ENCODE peak calls at places on chromosome 7, in nine cellular contexts. One of them, this sample, is unnamed.

GRCh38 chr7:101126651-101127459 is at the start of gene SERPINE1:
- DNase-seq in transverse colon: peak; percentile 74
- DNase-seq in fibroblast of lung: peak; percentile 100
- DNase-seq in PC-9: peak; percentile 92
- DNase-seq in coronary artery: peak; percentile 96
- DNase-seq in cardiac muscle cell: peak; percentile 100
- DNase-seq in H9: peak; percentile 87
- DNase-seq in colonic mucosa: peak; percentile 68
- DNase-seq in prostate gland: peak; percentile 74
- DNase-seq in this sample: peak; percentile 73

GRCh38 chr7:157414702-157415096 is 77.9 kb downstream of the DNAJB6 start:
- DNase-seq in transverse colon: no peak
- DNase-seq in fibroblast of lung: no peak
- DNase-seq in PC-9: no peak
- DNase-seq in coronary artery: no peak
- DNase-seq in cardiac muscle cell: no peak
- DNase-seq in H9: no peak
- DNase-seq in colonic mucosa: no peak
- DNase-seq in prostate gland: no peak
- DNase-seq in this sample: no peak

GRCh38 chr7:57646901-57647246 is 196.9 kb downstream of the ZNF716 start:
- DNase-seq in transverse colon: no peak
- DNase-seq in fibroblast of lung: no peak
- DNase-seq in PC-9: no peak
- DNase-seq in coronary artery: no peak
- DNase-seq in cardiac muscle cell: no peak
- DNase-seq in H9: no peak
- DNase-seq in colonic mucosa: no peak
- DNase-seq in prostate gland: no peak
- DNase-seq in this sample: no peak

GRCh38 chr7:102469972-102470825 is 5.4 kb downstream of the LRWD1 start:
- DNase-seq in transverse colon: peak; percentile 88
- DNase-seq in fibroblast of lung: no peak
- DNase-seq in PC-9: no peak
- DNase-seq in coronary artery: no peak
- DNase-seq in cardiac muscle cell: no peak
- DNase-seq in H9: no peak
- DNase-seq in colonic mucosa: peak; percentile 83
- DNase-seq in prostate gland: no peak
- DNase-seq in this sample: peak; percentile 23

GRCh38 chr7:117937049-117937448 is 63.8 kb upstream of the CTTNBP2 start:
- DNase-seq in transverse colon: no peak
- DNase-seq in fibroblast of lung: no peak
- DNase-seq in PC-9: no peak
- DNase-seq in coronary artery: no peak
- DNase-seq in cardiac muscle cell: no peak
- DNase-seq in H9: no peak
- DNase-seq in colonic mucosa: no peak
- DNase-seq in prostate gland: no peak
- DNase-seq in this sample: no peak

GRCh38 chr7:108716783-108717182 is 147.1 kb downstream of the DNAJB9 start:
- DNase-seq in transverse colon: no peak
- DNase-seq in fibroblast of lung: peak; percentile 76
- DNase-seq in PC-9: no peak
- DNase-seq in coronary artery: no peak
- DNase-seq in cardiac muscle cell: peak; percentile 34
- DNase-seq in H9: no peak
- DNase-seq in colonic mucosa: no peak
- DNase-seq in prostate gland: no peak
- DNase-seq in this sample: no peak

GRCh38 chr7:35754741-35755140 is 46.1 kb upstream of the SEPTIN7 start:
- DNase-seq in transverse colon: no peak
- DNase-seq in fibroblast of lung: no peak
- DNase-seq in PC-9: no peak
- DNase-seq in coronary artery: no peak
- DNase-seq in cardiac muscle cell: peak; percentile 86
- DNase-seq in H9: no peak
- DNase-seq in colonic mucosa: no peak
- DNase-seq in prostate gland: no peak
- DNase-seq in this sample: no peak

GRCh38 chr7:77428777-77429231 is 12.7 kb upstream of the GSAP start:
- DNase-seq in transverse colon: no peak
- DNase-seq in fibroblast of lung: no peak
- DNase-seq in PC-9: no peak
- DNase-seq in coronary artery: no peak
- DNase-seq in cardiac muscle cell: peak; percentile 16
- DNase-seq in H9: no peak
- DNase-seq in colonic mucosa: no peak
- DNase-seq in prostate gland: no peak
- DNase-seq in this sample: no peak

GRCh38 chr7:2037301-2037804 is 195.4 kb downstream of the MAD1L1 start:
- DNase-seq in transverse colon: no peak
- DNase-seq in fibroblast of lung: no peak
- DNase-seq in PC-9: no peak
- DNase-seq in coronary artery: peak; percentile 68
- DNase-seq in cardiac muscle cell: no peak
- DNase-seq in H9: no peak
- DNase-seq in colonic mucosa: no peak
- DNase-seq in prostate gland: no peak
- DNase-seq in this sample: no peak

GRCh38 chr7:98551541-98552273 is 65.4 kb upstream of the NPTX2 start:
- DNase-seq in transverse colon: peak; percentile 54
- DNase-seq in fibroblast of lung: no peak
- DNase-seq in PC-9: no peak
- DNase-seq in coronary artery: no peak
- DNase-seq in cardiac muscle cell: no peak
- DNase-seq in H9: no peak
- DNase-seq in colonic mucosa: peak; percentile 21
- DNase-seq in prostate gland: no peak
- DNase-seq in this sample: no peak

GRCh38 chr7:26507375-26508068 is 215.9 kb downstream of the SNX10 start:
- DNase-seq in transverse colon: no peak
- DNase-seq in fibroblast of lung: no peak
- DNase-seq in PC-9: no peak
- DNase-seq in coronary artery: no peak
- DNase-seq in cardiac muscle cell: no peak
- DNase-seq in H9: no peak
- DNase-seq in colonic mucosa: no peak
- DNase-seq in prostate gland: peak; percentile 49
- DNase-seq in this sample: no peak

GRCh38 chr7:89554209-89554608 is 600.1 kb upstream of the STEAP1 start:
- DNase-seq in transverse colon: no peak
- DNase-seq in fibroblast of lung: no peak
- DNase-seq in PC-9: no peak
- DNase-seq in coronary artery: no peak
- DNase-seq in cardiac muscle cell: no peak
- DNase-seq in H9: no peak
- DNase-seq in colonic mucosa: no peak
- DNase-seq in prostate gland: no peak
- DNase-seq in this sample: no peak

GRCh38 chr7:130356121-130356759 is 11.6 kb downstream of the CPA5 start:
- DNase-seq in transverse colon: peak; percentile 50
- DNase-seq in fibroblast of lung: peak; percentile 100
- DNase-seq in PC-9: peak; percentile 93
- DNase-seq in coronary artery: peak; percentile 82
- DNase-seq in cardiac muscle cell: peak; percentile 98
- DNase-seq in H9: peak; percentile 76
- DNase-seq in colonic mucosa: no peak
- DNase-seq in prostate gland: peak; percentile 26
- DNase-seq in this sample: no peak

GRCh38 chr7:55472928-55473725 is 99.2 kb downstream of the VOPP1 start:
- DNase-seq in transverse colon: no peak
- DNase-seq in fibroblast of lung: no peak
- DNase-seq in PC-9: no peak
- DNase-seq in coronary artery: peak; percentile 56
- DNase-seq in cardiac muscle cell: no peak
- DNase-seq in H9: peak; percentile 20
- DNase-seq in colonic mucosa: no peak
- DNase-seq in prostate gland: no peak
- DNase-seq in this sample: peak; percentile 23

GRCh38 chr7:1586827-1587705 is 17.2 kb upstream of the PSMG3 start:
- DNase-seq in transverse colon: no peak
- DNase-seq in fibroblast of lung: no peak
- DNase-seq in PC-9: peak; percentile 26
- DNase-seq in coronary artery: no peak
- DNase-seq in cardiac muscle cell: no peak
- DNase-seq in H9: no peak
- DNase-seq in colonic mucosa: no peak
- DNase-seq in prostate gland: no peak
- DNase-seq in this sample: no peak

GRCh38 chr7:495326-495725 is 24.3 kb downstream of the PDGFA start:
- DNase-seq in transverse colon: no peak
- DNase-seq in fibroblast of lung: no peak
- DNase-seq in PC-9: no peak
- DNase-seq in coronary artery: no peak
- DNase-seq in cardiac muscle cell: no peak
- DNase-seq in H9: no peak
- DNase-seq in colonic mucosa: no peak
- DNase-seq in prostate gland: no peak
- DNase-seq in this sample: no peak

GRCh38 chr7:496528-497295 is 22.9 kb downstream of the PDGFA start:
- DNase-seq in transverse colon: no peak
- DNase-seq in fibroblast of lung: no peak
- DNase-seq in PC-9: no peak
- DNase-seq in coronary artery: no peak
- DNase-seq in cardiac muscle cell: no peak
- DNase-seq in H9: no peak
- DNase-seq in colonic mucosa: no peak
- DNase-seq in prostate gland: peak; percentile 83
- DNase-seq in this sample: no peak

GRCh38 chr7:494906-495305 is 24.7 kb downstream of the PDGFA start:
- DNase-seq in transverse colon: no peak
- DNase-seq in fibroblast of lung: no peak
- DNase-seq in PC-9: no peak
- DNase-seq in coronary artery: no peak
- DNase-seq in cardiac muscle cell: no peak
- DNase-seq in H9: no peak
- DNase-seq in colonic mucosa: no peak
- DNase-seq in prostate gland: no peak
- DNase-seq in this sample: no peak

GRCh38 chr7:497346-497745 is 22.3 kb downstream of the PDGFA start:
- DNase-seq in transverse colon: no peak
- DNase-seq in fibroblast of lung: no peak
- DNase-seq in PC-9: no peak
- DNase-seq in coronary artery: no peak
- DNase-seq in cardiac muscle cell: no peak
- DNase-seq in H9: no peak
- DNase-seq in colonic mucosa: no peak
- DNase-seq in prostate gland: no peak
- DNase-seq in this sample: no peak

DNA sequence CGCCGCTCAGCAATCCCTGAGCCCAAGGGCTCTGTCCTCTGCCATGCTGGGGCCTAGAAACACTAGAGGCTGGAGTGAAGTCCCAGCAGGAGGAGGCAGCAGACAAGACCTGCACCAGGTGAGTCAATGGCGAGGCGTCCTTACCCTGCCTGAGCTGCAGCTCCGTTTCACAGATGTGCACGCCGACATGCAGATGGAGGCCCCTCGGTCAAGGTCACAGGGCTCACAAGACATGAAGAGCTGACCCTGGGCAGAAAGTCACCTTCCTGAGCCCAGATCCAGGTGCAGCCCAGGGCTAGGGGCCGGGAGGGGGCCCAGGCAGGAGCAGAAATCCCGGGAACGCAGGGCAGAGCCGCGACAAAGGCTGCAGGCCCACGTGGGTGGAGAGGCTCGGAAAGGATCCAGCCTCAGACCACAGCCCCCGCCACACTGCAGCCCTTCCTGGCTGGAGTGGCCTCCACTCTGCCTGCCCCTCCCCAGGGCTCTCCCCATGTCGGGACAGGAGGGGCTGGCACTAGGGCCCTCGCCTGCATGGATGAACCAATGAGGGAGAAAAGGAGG is 23.8 kb downstream of the PDGFA start:
- DNase-seq in transverse colon: no peak
- DNase-seq in fibroblast of lung: no peak
- DNase-seq in PC-9: no peak
- DNase-seq in coronary artery: no peak
- DNase-seq in cardiac muscle cell: no peak
- DNase-seq in H9: no peak
- DNase-seq in colonic mucosa: no peak
- DNase-seq in prostate gland: no peak
- DNase-seq in this sample: no peak
- H3K27ac ChIP-seq in transverse colon: no peak overlapping the region
- H3K27ac ChIP-seq in fibroblast of lung: no peak overlapping the region
- H3K27ac ChIP-seq in PC-9: no peak overlapping the region
- H3K27ac ChIP-seq in coronary artery: peak overlapping the region; percentile 31
- H3K27ac ChIP-seq in cardiac muscle cell: no peak overlapping the region
- H3K27ac ChIP-seq in H9: no peak overlapping the region
- H3K27ac ChIP-seq in colonic mucosa: no peak overlapping the region
- H3K27ac ChIP-seq in prostate gland: peak overlapping the region; percentile 49
- H3K27ac ChIP-seq in this sample: peak overlapping the region; percentile 97

DNA sequence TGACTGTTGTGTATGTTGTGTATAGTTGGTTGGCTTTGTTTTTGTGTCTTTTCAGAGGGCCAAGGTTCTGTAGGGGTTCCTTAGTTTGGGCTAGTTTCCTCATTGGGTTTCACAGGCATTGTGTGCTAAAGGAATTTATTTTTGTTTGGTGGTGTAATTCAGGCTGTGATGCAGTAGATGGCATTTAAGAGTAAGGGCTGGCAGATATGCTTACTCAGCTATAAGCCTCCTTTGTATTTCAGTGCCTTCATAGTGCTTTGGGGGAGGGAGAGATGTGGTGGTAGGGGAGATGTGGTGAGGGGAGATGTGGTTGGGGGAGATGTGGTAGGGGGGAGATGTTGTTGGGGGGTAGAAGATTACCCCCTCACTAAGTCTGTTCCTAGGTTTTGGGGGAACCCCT is 91.7 kb downstream of the SLC25A40 start:
- DNase-seq in transverse colon: no peak
- DNase-seq in fibroblast of lung: no peak
- DNase-seq in PC-9: no peak
- DNase-seq in coronary artery: no peak
- DNase-seq in cardiac muscle cell: peak; percentile 2
- DNase-seq in H9: no peak
- DNase-seq in colonic mucosa: no peak
- DNase-seq in prostate gland: no peak
- DNase-seq in this sample: no peak
- TF ChIP-seq CTCF in transverse colon: no peak
- TF ChIP-seq CTCF in fibroblast of lung: no peak
- TF ChIP-seq CTCF in PC-9: no peak
- TF ChIP-seq CTCF in coronary artery: no peak
- TF ChIP-seq CTCF in cardiac muscle cell: no peak
- TF ChIP-seq CTCF in H9: no peak
- TF ChIP-seq CTCF in colonic mucosa: no peak
- TF ChIP-seq CTCF in prostate gland: no peak
- TF ChIP-seq CTCF in this sample: no peak

GRCh38 chr7:105015631-105015965 is 1.6 kb downstream of the KMT2E start:
- DNase-seq in transverse colon: peak; percentile 61
- DNase-seq in fibroblast of lung: peak; percentile 40
- DNase-seq in PC-9: no peak
- DNase-seq in coronary artery: no peak
- DNase-seq in cardiac muscle cell: peak; percentile 45
- DNase-seq in H9: no peak
- DNase-seq in colonic mucosa: peak; percentile 72
- DNase-seq in prostate gland: peak; percentile 61
- DNase-seq in this sample: peak; percentile 48
- H3K27ac ChIP-seq in transverse colon: peak overlapping the region; percentile 99
- H3K27ac ChIP-seq in fibroblast of lung: peak overlapping the region; percentile 100
- H3K27ac ChIP-seq in PC-9: peak overlapping the region; percentile 98
- H3K27ac ChIP-seq in coronary artery: peak overlapping the region; percentile 100
- H3K27ac ChIP-seq in cardiac muscle cell: peak overlapping the region; percentile 100
- H3K27ac ChIP-seq in H9: no peak overlapping the region
- H3K27ac ChIP-seq in colonic mucosa: peak overlapping the region; percentile 99
- H3K27ac ChIP-seq in prostate gland: peak overlapping the region; percentile 97
- H3K27ac ChIP-seq in this sample: peak overlapping the region; percentile 100

GRCh38 chr7:12882710-12883109 is 195.3 kb downstream of the ARL4A start:
- DNase-seq in transverse colon: no peak
- DNase-seq in fibroblast of lung: no peak
- DNase-seq in PC-9: no peak
- DNase-seq in coronary artery: no peak
- DNase-seq in cardiac muscle cell: no peak
- DNase-seq in H9: no peak
- DNase-seq in colonic mucosa: no peak
- DNase-seq in prostate gland: no peak
- DNase-seq in this sample: no peak
- TF ChIP-seq CTCF in transverse colon: no peak
- TF ChIP-seq CTCF in fibroblast of lung: no peak
- TF ChIP-seq CTCF in PC-9: no peak
- TF ChIP-seq CTCF in coronary artery: no peak
- TF ChIP-seq CTCF in cardiac muscle cell: no peak
- TF ChIP-seq CTCF in H9: no peak
- TF ChIP-seq CTCF in colonic mucosa: no peak
- TF ChIP-seq CTCF in prostate gland: no peak
- TF ChIP-seq CTCF in this sample: no peak